ENCODE peak calls at places on chromosome 7, in four cellular contexts. Y is GM23248, J is ascending aorta, L is mucosa of descending colon. N is an unnamed sample.

GRCh38 chr7:24708244-24708643 is 49.0 kb downstream of the GSDME start:
- DNase-seq in L (no peak), J (no peak), Y (no peak), N (no peak)

GRCh38 chr7:4169505-4169904 is 512.6 kb upstream of the FOXK1 start:
- DNase-seq in Y (no peak), J (no peak), L (no peak), N (no peak)

GRCh38 chr7:143322646-143323343 is 6.9 kb downstream of the CLCN1 start:
- DNase-seq in L (no peak), J (no peak), Y (no peak), N (no peak)

GRCh38 chr7:54978364-54979116 is 40.3 kb upstream of the EGFR start:
- DNase-seq in Y (no peak), L (no peak), J (no peak), N (no peak)

GRCh38 chr7:123600876-123601275 is 745 bp upstream of the ASB15 start:
- DNase-seq in L (no peak), J (no peak), Y (no peak), N (no peak)

GRCh38 chr7:84482476-84482875 is 287.9 kb upstream of the SEMA3A start:
- DNase-seq in Y (no peak), J (no peak), L (no peak), N (no peak)

GRCh38 chr7:158782638-158783490 is 46.4 kb downstream of the ESYT2 start:
- DNase-seq in L (peak; percentile 42), J (peak; percentile 59), Y (peak; percentile 85), N (no peak)

GRCh38 chr7:68442931-68443631 is 1155.2 kb upstream of the AUTS2 start:
- DNase-seq in Y (no peak), L (no peak), J (no peak), N (no peak)

GRCh38 chr7:22841954-22842353 is 19.3 kb upstream of the TOMM7 start:
- DNase-seq in J (no peak), L (no peak), Y (peak; percentile 26), N (no peak)

GRCh38 chr7:157559596-157560257 is 222.9 kb downstream of the DNAJB6 start:
- DNase-seq in J (no peak), L (no peak), Y (no peak), N (no peak)

GRCh38 chr7:157561523-157561785 is 224.7 kb downstream of the DNAJB6 start:
- DNase-seq in Y (no peak), J (no peak), L (no peak), N (no peak)

GRCh38 chr7:157560258-157560654 is 223.5 kb downstream of the DNAJB6 start:
- DNase-seq in J (no peak), Y (no peak), L (no peak), N (no peak)

GRCh38 chr7:157561816-157562410 is 225.1 kb downstream of the DNAJB6 start:
- DNase-seq in Y (no peak), L (no peak), J (no peak), N (no peak)

GRCh38 chr7:157560710-157561522 is 224.1 kb downstream of the DNAJB6 start:
- DNase-seq in Y (no peak), J (no peak), L (no peak), N (no peak)
- H3K9me3 ChIP-seq in Y (no peaks in the 10 kb centered on the region), J (no peaks in the 10 kb centered on the region), L (no peaks in the 10 kb centered on the region), N (no peaks in the 10 kb centered on the region)

GRCh38 chr7:50620418-50620817 is 55.2 kb upstream of the DDC start:
- DNase-seq in Y (no peak), J (no peak), L (no peak), N (no peak)

GRCh38 chr7:50621206-50621605 is 56.0 kb upstream of the DDC start:
- DNase-seq in Y (no peak), L (no peak), J (no peak), N (no peak)

GRCh38 chr7:50621932-50622587 is 56.9 kb upstream of the DDC start:
- DNase-seq in Y (no peak), L (no peak), J (no peak), N (no peak)

GRCh38 chr7:50625360-50625759 is 60.2 kb upstream of the DDC start:
- DNase-seq in L (no peak), Y (no peak), J (no peak), N (no peak)

DNA sequence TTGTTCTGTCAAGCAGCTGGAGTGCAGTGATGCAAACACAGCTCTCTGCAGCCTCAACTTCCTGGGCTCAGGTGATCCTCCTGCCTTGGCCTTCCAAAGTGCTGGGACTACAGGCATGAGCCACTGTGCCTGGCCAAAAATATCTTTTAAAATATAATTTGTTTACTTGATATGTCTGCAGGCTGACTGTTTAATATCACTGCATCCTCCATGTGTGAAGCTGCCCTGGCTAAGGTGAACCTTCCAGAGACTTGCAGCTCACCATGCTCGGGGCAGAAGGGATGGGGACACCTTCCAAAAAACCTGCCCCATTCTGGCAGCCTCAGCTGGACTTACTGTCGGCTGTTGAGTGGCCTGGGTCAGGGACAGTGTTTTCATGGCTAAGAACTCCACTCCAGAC is 57.6 kb upstream of the DDC start:
- DNase-seq in J (no peak), L (no peak), Y (no peak), N (no peak)
- H3K4me1 ChIP-seq in J (peaks cover 8% of the 10 kb centered on the region), L (no peaks in the 10 kb centered on the region), Y (no peaks in the 10 kb centered on the region), N (no peaks in the 10 kb centered on the region)

DNA sequence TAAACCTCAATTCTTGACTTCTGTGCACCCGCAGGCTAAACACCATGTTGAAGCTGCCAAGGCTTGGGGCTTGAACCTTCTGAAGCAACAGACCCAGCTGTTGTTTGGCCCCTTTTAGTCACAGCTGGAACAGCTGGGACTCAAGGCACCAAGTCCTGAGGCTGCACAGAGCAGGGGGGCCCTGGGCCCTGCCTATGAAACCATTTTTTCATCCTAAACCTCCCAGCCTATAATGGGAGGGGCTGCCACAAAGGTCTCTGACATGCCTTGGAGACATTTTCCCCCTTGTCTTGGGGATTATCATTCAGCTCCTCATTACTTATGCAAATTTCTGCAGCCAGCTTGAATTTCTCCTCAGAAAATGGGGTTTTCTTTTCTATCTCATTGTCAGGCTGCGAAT is 31.8 kb downstream of the LMBR1 start:
- DNase-seq in J (no peak), Y (no peak), L (no peak), N (no peak)
- H3K9me3 ChIP-seq in J (no peaks in the 10 kb centered on the region), Y (no peaks in the 10 kb centered on the region), L (peaks cover 4% of the 10 kb centered on the region), N (no peaks in the 10 kb centered on the region)

GRCh38 chr7:151247611-151248176 is 800 bp downstream of the SMARCD3 start:
- DNase-seq in Y (peak; percentile 48), L (no peak), J (no peak), N (peak; percentile 55)

GRCh38 chr7:151250181-151251095 is 1.9 kb upstream of the SMARCD3 start:
- DNase-seq in J (no peak), L (no peak), Y (no peak), N (no peak)

GRCh38 chr7:151248191-151249033 is at the start of gene SMARCD3:
- DNase-seq in L (peak; percentile 61), J (no peak), Y (peak; percentile 73), N (peak; percentile 62)

GRCh38 chr7:151249732-151250072 is 1.2 kb upstream of the SMARCD3 start:
- DNase-seq in J (no peak), Y (peak; percentile 75), L (peak; percentile 45), N (no peak)

GRCh38 chr7:151249034-151249731 is 689 bp upstream of the SMARCD3 start:
- DNase-seq in Y (peak; percentile 86), J (no peak), L (peak; percentile 71), N (peak; percentile 66)
- H3K4me1 ChIP-seq in Y (peaks cover 13% of the 10 kb centered on the region), J (peaks cover 40% of the 10 kb centered on the region), L (peaks cover 27% of the 10 kb centered on the region), N (no peaks in the 10 kb centered on the region)

GRCh38 chr7:16399916-16400895 is 21.1 kb downstream of the CRPPA start:
- DNase-seq in Y (peak; percentile 13), J (no peak), L (no peak), N (no peak)

GRCh38 chr7:16396766-16397496 is 24.4 kb downstream of the CRPPA start:
- DNase-seq in J (no peak), Y (peak; percentile 13), L (no peak), N (no peak)

GRCh38 chr7:16399265-16399801 is 22.0 kb downstream of the CRPPA start:
- DNase-seq in L (no peak), Y (peak; percentile 22), J (no peak), N (peak; percentile 40)

GRCh38 chr7:16397497-16398210 is 23.7 kb downstream of the CRPPA start:
- DNase-seq in J (no peak), L (no peak), Y (peak; percentile 3), N (peak; percentile 25)

DNA sequence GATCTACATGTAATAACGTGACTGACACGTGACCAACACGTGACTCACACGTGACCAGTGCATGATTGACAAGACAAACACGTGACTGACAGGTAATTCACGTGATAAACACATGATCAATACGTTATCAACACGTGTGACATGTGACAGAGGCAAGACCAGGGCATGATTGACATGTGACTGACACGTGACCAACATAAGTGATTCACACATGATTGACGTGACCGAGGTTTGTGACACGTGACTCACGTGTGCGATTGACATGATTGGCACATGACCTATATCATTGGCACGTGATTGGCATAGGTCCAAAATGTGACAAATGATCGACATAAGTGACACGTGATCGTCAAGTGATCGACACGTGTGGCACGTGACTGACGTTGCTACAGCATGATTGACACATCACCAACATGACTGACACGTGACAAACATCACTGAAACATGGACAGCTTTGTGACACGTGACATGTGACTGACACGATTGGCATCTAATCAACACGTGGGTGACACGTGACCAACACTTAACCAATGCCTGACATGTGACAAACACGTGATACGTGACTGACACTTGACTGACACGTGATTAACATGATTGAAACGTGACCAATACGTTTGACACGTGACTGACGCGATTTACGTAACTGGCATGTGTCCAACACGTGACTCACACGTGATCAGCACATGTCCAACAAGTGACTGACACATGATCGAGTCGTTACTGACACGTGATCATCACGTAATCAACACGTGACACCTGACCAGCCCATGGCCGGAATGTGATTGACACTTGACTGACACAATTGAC is 22.9 kb downstream of the CRPPA start:
- DNase-seq in Y (peak; percentile 16), L (no peak), J (no peak), N (peak; percentile 38)
- H3K9me3 ChIP-seq in Y (no peaks in the 10 kb centered on the region), L (peaks cover 6% of the 10 kb centered on the region), J (peaks cover 6% of the 10 kb centered on the region), N (no peaks in the 10 kb centered on the region)

GRCh38 chr7:36284470-36284869 is 105.2 kb upstream of the ANLN start:
- DNase-seq in J (no peak), L (no peak), Y (no peak), N (no peak)
- H3K4me1 ChIP-seq in J (peaks cover 7% of the 10 kb centered on the region), L (peaks cover 36% of the 10 kb centered on the region), Y (peaks cover 18% of the 10 kb centered on the region), N (no peaks in the 10 kb centered on the region)

GRCh38 chr7:97004931-97005763 is at the start of gene DLX6:
- DNase-seq in Y (peak; percentile 21), L (no peak), J (no peak), N (no peak)
- H3K9me3 ChIP-seq in Y (no peaks in the 10 kb centered on the region), L (no peaks in the 10 kb centered on the region), J (no peaks in the 10 kb centered on the region), N (no peaks in the 10 kb centered on the region)

DNA sequence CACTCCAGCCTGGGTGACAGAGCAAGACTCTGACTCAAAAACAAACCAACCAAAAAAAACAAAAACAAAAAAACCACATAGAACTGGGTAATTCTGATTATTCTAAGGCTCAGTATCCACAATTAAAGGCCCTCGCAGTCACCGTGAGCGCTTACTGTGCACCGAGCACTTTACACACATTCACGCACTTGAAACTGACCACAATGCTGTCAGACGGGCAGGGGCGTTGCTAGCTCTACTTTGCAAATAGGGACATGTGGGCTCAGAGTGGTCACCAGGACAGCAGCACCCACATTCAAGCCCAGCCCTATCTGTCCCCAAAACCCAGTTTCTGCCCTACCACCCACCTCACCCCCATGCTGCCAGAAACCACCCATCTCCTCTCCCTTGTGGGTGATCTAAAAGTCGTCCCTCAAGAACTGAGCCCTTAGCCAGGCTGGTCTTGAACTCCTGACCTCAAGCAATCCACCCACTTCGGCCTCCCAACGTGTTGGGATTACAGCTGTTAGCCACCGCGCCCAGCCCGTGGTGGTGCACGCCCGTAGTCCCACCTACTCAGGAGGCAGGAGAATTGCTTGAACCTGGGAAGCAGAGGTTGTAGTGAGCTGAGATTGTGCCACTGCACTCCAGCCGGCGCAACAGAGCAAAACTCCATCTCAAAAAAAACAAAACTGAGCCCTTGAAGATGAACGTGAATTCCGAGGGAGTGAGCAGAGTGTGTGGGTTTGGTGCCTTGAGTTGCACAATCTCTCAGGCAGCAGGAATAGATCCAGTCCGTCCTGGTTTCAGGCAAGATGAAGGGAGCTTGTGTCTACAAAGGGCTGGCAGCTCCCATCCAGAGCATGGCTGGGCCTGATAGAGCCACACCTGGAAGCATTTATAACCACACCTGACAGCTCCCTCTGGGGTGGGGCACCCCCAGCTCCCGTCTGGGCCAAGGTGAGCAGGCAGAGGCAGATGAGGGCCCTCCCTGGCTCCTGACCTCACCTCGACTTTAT is 5.4 kb upstream of the HSPB1 start:
- DNase-seq in L (peak; percentile 88), Y (peak; percentile 95), J (peak; percentile 46), N (peak; percentile 71)
- H3K4me1 ChIP-seq in L (peaks cover 40% of the 10 kb centered on the region), Y (peaks cover 46% of the 10 kb centered on the region), J (peaks cover 22% of the 10 kb centered on the region), N (no peaks in the 10 kb centered on the region)

N was measured in right lobe of liver.